ENCODE peak calls at places on chromosomes 4 and X, in eight cellular contexts. One of them, this sample, is unnamed. For H3K4me1, the result is how much of the 10 kb centered on the place peaks cover.

GRCh38 chrX:65707153-65707552 is 39.7 kb downstream of the MSN start:
- DNase-seq in GM12878: no peak
- DNase-seq in breast epithelium: no peak
- DNase-seq in A549: no peak
- DNase-seq in tibial nerve: no peak
- DNase-seq in sigmoid colon: no peak
- DNase-seq in spleen: no peak
- DNase-seq in HepG2: no peak
- DNase-seq in this sample: no peak

GRCh38 chr4:76060506-76060905 is 14.0 kb upstream of the ART3 start:
- DNase-seq in tibial nerve: no peak
- DNase-seq in sigmoid colon: no peak
- DNase-seq in HepG2: no peak
- DNase-seq in breast epithelium: no peak
- DNase-seq in GM12878: no peak
- DNase-seq in spleen: no peak
- DNase-seq in A549: no peak
- DNase-seq in this sample: no peak

GRCh38 chrX:43940811-43941210 is 32.4 kb downstream of the NDP start:
- DNase-seq in HepG2: no peak
- DNase-seq in sigmoid colon: no peak
- DNase-seq in tibial nerve: no peak
- DNase-seq in A549: no peak
- DNase-seq in GM12878: no peak
- DNase-seq in spleen: no peak
- DNase-seq in breast epithelium: no peak
- DNase-seq in this sample: no peak

GRCh38 chr4:28278676-28279075 is 1418.0 kb downstream of the STIM2 start:
- DNase-seq in breast epithelium: no peak
- DNase-seq in sigmoid colon: no peak
- DNase-seq in GM12878: no peak
- DNase-seq in A549: no peak
- DNase-seq in spleen: no peak
- DNase-seq in HepG2: no peak
- DNase-seq in tibial nerve: no peak
- DNase-seq in this sample: no peak

GRCh38 chr4:38387348-38387747 is 276.7 kb upstream of the KLF3 start:
- DNase-seq in breast epithelium: peak
- DNase-seq in HepG2: peak
- DNase-seq in GM12878: no peak
- DNase-seq in spleen: no peak
- DNase-seq in sigmoid colon: peak
- DNase-seq in A549: no peak
- DNase-seq in tibial nerve: peak
- DNase-seq in this sample: no peak

GRCh38 chr4:120826449-120826848 is 96.1 kb downstream of the PRDM5 start:
- DNase-seq in tibial nerve: no peak
- DNase-seq in GM12878: no peak
- DNase-seq in HepG2: no peak
- DNase-seq in A549: no peak
- DNase-seq in breast epithelium: no peak
- DNase-seq in spleen: no peak
- DNase-seq in sigmoid colon: no peak
- DNase-seq in this sample: no peak

GRCh38 chr4:123785515-123785914 is 388.9 kb downstream of the SPRY1 start:
- DNase-seq in breast epithelium: peak
- DNase-seq in tibial nerve: peak
- DNase-seq in A549: no peak
- DNase-seq in spleen: no peak
- DNase-seq in sigmoid colon: peak
- DNase-seq in GM12878: no peak
- DNase-seq in HepG2: no peak
- DNase-seq in this sample: peak

GRCh38 chrX:119482497-119483480 is 14.5 kb downstream of the SLC25A5 start:
- DNase-seq in GM12878: no peak
- DNase-seq in spleen: peak
- DNase-seq in sigmoid colon: peak
- DNase-seq in A549: peak
- DNase-seq in tibial nerve: peak
- DNase-seq in HepG2: no peak
- DNase-seq in breast epithelium: peak
- DNase-seq in this sample: peak

GRCh38 chr4:106854970-106855369 is 181.1 kb downstream of the DKK2 start:
- DNase-seq in HepG2: no peak
- DNase-seq in spleen: no peak
- DNase-seq in GM12878: no peak
- DNase-seq in sigmoid colon: no peak
- DNase-seq in tibial nerve: no peak
- DNase-seq in breast epithelium: no peak
- DNase-seq in A549: no peak
- DNase-seq in this sample: no peak

GRCh38 chr4:19054916-19055315 is 1033.4 kb upstream of the LCORL start:
- DNase-seq in tibial nerve: no peak
- DNase-seq in A549: no peak
- DNase-seq in HepG2: no peak
- DNase-seq in breast epithelium: no peak
- DNase-seq in GM12878: no peak
- DNase-seq in spleen: no peak
- DNase-seq in sigmoid colon: no peak
- DNase-seq in this sample: no peak

GRCh38 chr4:19047481-19047880 is 1025.9 kb upstream of the LCORL start:
- DNase-seq in GM12878: no peak
- DNase-seq in A549: no peak
- DNase-seq in tibial nerve: no peak
- DNase-seq in HepG2: no peak
- DNase-seq in sigmoid colon: no peak
- DNase-seq in spleen: no peak
- DNase-seq in breast epithelium: no peak
- DNase-seq in this sample: no peak

DNA sequence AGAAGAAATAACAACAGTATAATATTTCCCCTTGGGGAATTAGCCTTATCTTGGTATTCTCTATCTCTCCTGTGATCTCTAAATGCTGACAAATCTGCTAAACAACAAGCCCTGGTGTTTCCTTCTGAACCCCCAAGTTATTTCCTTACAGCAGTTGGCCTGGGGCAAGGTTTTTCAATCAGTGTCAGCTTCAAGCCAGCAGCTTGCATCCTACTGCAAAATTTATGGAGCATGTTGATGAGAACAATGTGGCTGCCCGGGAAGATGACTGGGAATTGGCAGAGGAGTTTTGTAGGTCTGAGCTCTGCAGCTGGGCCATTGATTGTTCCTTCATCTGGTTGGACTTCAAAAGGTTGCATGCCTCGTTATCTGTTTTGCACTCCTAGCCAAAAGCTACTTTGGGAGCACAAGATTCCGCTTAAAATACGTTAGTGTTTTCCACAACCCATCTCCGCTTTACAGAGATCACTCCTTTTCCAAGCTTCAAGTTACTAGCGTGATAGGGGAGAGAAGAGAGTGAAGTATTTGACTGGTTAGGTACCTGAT is 1030.3 kb upstream of the LCORL start:
- DNase-seq in GM12878: no peak
- DNase-seq in breast epithelium: no peak
- DNase-seq in spleen: no peak
- DNase-seq in A549: no peak
- DNase-seq in tibial nerve: no peak
- DNase-seq in HepG2: no peak
- DNase-seq in sigmoid colon: no peak
- DNase-seq in this sample: no peak
- TF ChIP-seq CTCF in GM12878: no peak
- TF ChIP-seq CTCF in breast epithelium: no peak
- TF ChIP-seq CTCF in spleen: no peak
- TF ChIP-seq CTCF in A549: no peak
- TF ChIP-seq CTCF in tibial nerve: no peak
- TF ChIP-seq CTCF in HepG2: no peak
- TF ChIP-seq CTCF in sigmoid colon: no peak
- TF ChIP-seq CTCF in this sample: no peak

DNA sequence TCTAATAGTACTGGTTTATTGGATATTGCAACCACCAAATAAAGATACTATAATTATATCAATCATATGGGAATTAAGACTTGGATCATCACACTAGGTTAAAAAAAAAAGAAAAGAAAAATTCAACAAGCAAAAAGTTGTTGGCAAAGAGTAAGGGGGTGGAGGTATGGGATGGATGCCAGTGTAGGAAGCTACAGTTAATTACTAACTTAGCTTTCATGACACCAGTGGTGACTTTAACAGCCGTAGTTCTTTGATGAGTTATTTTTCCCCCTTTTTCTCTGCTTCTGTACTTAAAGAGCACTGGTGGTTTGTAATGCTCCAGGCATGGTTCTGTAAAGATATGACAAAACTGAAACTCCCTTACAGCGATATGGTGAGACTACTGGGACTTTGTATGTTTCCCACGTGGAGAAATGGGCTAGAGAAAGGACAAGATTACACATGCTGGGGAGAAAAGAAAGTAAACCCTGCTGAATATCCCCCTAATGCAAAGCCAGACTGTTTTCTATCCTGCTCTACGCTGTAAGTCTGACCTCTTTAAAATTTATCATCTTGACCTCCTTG is 210.9 kb downstream of the SPOCK3 start:
- DNase-seq in breast epithelium: no peak
- DNase-seq in GM12878: peak
- DNase-seq in spleen: no peak
- DNase-seq in HepG2: no peak
- DNase-seq in A549: no peak
- DNase-seq in sigmoid colon: no peak
- DNase-seq in tibial nerve: no peak
- DNase-seq in this sample: no peak
- TF ChIP-seq POLR2A in breast epithelium: no peak
- TF ChIP-seq POLR2A in GM12878: no peak
- TF ChIP-seq POLR2A in spleen: no peak
- TF ChIP-seq POLR2A in HepG2: no peak
- TF ChIP-seq POLR2A in A549: no peak
- TF ChIP-seq POLR2A in sigmoid colon: no peak
- TF ChIP-seq POLR2A in tibial nerve: no peak
- TF ChIP-seq POLR2A in this sample: no peak

GRCh38 chrX:13254870-13255269 is 65.0 kb downstream of the ATXN3L start:
- DNase-seq in sigmoid colon: no peak
- DNase-seq in GM12878: no peak
- DNase-seq in breast epithelium: no peak
- DNase-seq in tibial nerve: no peak
- DNase-seq in spleen: no peak
- DNase-seq in A549: no peak
- DNase-seq in HepG2: no peak
- DNase-seq in this sample: no peak
- H3K4me1 ChIP-seq in sigmoid colon: under half
- H3K4me1 ChIP-seq in GM12878: half or more
- H3K4me1 ChIP-seq in breast epithelium: under half
- H3K4me1 ChIP-seq in tibial nerve: under half
- H3K4me1 ChIP-seq in spleen: under half
- H3K4me1 ChIP-seq in A549: under half
- H3K4me1 ChIP-seq in HepG2: under half
- H3K4me1 ChIP-seq in this sample: under half

GRCh38 chr4:154916068-154916467 is 135.0 kb downstream of the RBM46 start:
- DNase-seq in tibial nerve: no peak
- DNase-seq in breast epithelium: no peak
- DNase-seq in GM12878: no peak
- DNase-seq in sigmoid colon: no peak
- DNase-seq in HepG2: no peak
- DNase-seq in A549: no peak
- DNase-seq in spleen: no peak
- DNase-seq in this sample: no peak
- TF ChIP-seq CTCF in tibial nerve: no peak
- TF ChIP-seq CTCF in breast epithelium: no peak
- TF ChIP-seq CTCF in GM12878: no peak
- TF ChIP-seq CTCF in sigmoid colon: no peak
- TF ChIP-seq CTCF in HepG2: no peak
- TF ChIP-seq CTCF in A549: no peak
- TF ChIP-seq CTCF in spleen: no peak
- TF ChIP-seq CTCF in this sample: no peak

GRCh38 chr4:47842985-47843384 is 5.1 kb upstream of the CORIN start:
- DNase-seq in spleen: no peak
- DNase-seq in GM12878: no peak
- DNase-seq in sigmoid colon: no peak
- DNase-seq in breast epithelium: no peak
- DNase-seq in HepG2: no peak
- DNase-seq in A549: no peak
- DNase-seq in tibial nerve: no peak
- DNase-seq in this sample: no peak

GRCh38 chr4:47837582-47838294 is at the start of gene CORIN:
- DNase-seq in spleen: no peak
- DNase-seq in breast epithelium: no peak
- DNase-seq in A549: no peak
- DNase-seq in GM12878: no peak
- DNase-seq in tibial nerve: no peak
- DNase-seq in sigmoid colon: no peak
- DNase-seq in HepG2: no peak
- DNase-seq in this sample: peak

GRCh38 chr4:47838445-47838844 is 578 bp upstream of the CORIN start:
- DNase-seq in tibial nerve: no peak
- DNase-seq in HepG2: no peak
- DNase-seq in A549: no peak
- DNase-seq in sigmoid colon: no peak
- DNase-seq in breast epithelium: no peak
- DNase-seq in spleen: no peak
- DNase-seq in GM12878: no peak
- DNase-seq in this sample: no peak

GRCh38 chr4:47839259-47839658 is 1.4 kb upstream of the CORIN start:
- DNase-seq in tibial nerve: no peak
- DNase-seq in HepG2: no peak
- DNase-seq in sigmoid colon: no peak
- DNase-seq in breast epithelium: no peak
- DNase-seq in GM12878: peak
- DNase-seq in A549: no peak
- DNase-seq in spleen: no peak
- DNase-seq in this sample: no peak

DNA sequence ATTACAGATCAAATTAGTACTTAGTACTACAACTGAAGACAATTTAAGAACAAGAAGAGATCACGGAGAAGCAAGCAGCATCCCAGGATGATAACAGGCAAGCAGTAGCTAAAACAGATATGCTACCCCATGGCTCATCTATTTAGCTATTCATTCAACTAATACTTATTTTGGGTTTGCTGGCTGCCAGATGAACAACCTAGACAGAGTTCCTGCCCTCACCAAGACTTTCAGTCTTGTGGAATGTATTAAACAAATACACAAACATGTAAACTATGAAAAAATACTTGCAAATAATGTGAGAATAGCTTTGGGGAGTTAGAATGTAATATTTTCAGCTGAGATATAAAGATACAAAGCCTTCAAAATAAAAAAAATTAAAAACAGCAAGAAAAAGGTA is 2.4 kb upstream of the CORIN start:
- DNase-seq in breast epithelium: no peak
- DNase-seq in tibial nerve: no peak
- DNase-seq in HepG2: no peak
- DNase-seq in sigmoid colon: no peak
- DNase-seq in spleen: no peak
- DNase-seq in GM12878: no peak
- DNase-seq in A549: no peak
- DNase-seq in this sample: no peak
- TF ChIP-seq POLR2A in breast epithelium: no peak
- TF ChIP-seq POLR2A in tibial nerve: no peak
- TF ChIP-seq POLR2A in HepG2: no peak
- TF ChIP-seq POLR2A in sigmoid colon: no peak
- TF ChIP-seq POLR2A in spleen: no peak
- TF ChIP-seq POLR2A in GM12878: no peak
- TF ChIP-seq POLR2A in A549: no peak
- TF ChIP-seq POLR2A in this sample: no peak

DNA sequence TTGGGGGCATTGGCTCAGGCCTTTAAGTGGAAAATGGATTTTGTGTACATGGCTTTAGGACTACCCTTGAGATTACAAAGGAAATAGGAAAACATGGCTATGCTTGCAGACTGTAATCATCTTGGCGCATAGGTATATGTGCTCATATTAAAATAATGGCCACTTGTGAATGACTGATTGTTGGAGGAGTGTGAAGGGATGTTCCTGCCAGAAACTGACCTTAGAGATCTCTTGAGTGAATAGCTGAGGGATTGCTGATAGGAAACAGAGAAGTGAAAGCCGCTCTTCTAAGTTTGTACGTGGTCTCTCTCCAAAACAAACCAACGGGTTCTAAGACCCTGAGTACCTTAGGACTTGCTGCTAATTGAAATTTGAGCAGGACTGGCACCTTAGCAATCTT is 186.0 kb downstream of the MGST2 start:
- DNase-seq in tibial nerve: no peak
- DNase-seq in spleen: no peak
- DNase-seq in HepG2: no peak
- DNase-seq in breast epithelium: no peak
- DNase-seq in sigmoid colon: no peak
- DNase-seq in GM12878: no peak
- DNase-seq in A549: no peak
- DNase-seq in this sample: no peak
- H3K4me1 ChIP-seq in tibial nerve: under half
- H3K4me1 ChIP-seq in spleen: under half
- H3K4me1 ChIP-seq in HepG2: half or more
- H3K4me1 ChIP-seq in breast epithelium: under half
- H3K4me1 ChIP-seq in sigmoid colon: under half
- H3K4me1 ChIP-seq in GM12878: under half
- H3K4me1 ChIP-seq in A549: under half
- H3K4me1 ChIP-seq in this sample: under half

This sample was measured in upper lobe of left lung.